ENCODE peak calls at places on chromosomes 2 and 18, in four cellular contexts. Q is ovary, L is A549, W is stomach. N is an unnamed sample.
A peak's percentile ranks its signal among the peaks of the same experiment; 100 is the strongest.

GRCh38 chr2:30147196-30147714 is 448 bp downstream of the YPEL5 start:
- DNase-seq in Q (no peak), L (no peak), W (peak; percentile 30), N (no peak)

GRCh38 chr2:79827881-79828280 is 315.0 kb downstream of the CTNNA2 start:
- DNase-seq in W (no peak), L (no peak), Q (no peak), N (no peak)

GRCh38 chr2:6054394-6054732 is 362.2 kb downstream of the SOX11 start:
- DNase-seq in W (no peak), Q (no peak), L (no peak), N (no peak)

GRCh38 chr2:43874776-43875451 is 36.1 kb downstream of the ABCG8 start:
- DNase-seq in L (no peak), Q (no peak), W (no peak), N (no peak)

GRCh38 chr2:26876260-26876659 is 28.3 kb downstream of the DPYSL5 start:
- DNase-seq in Q (no peak), W (no peak), L (no peak), N (no peak)

GRCh38 chr2:121135168-121135853 is 149.7 kb downstream of the TFCP2L1 start:
- DNase-seq in L (no peak), Q (no peak), W (no peak), N (no peak)

GRCh38 chr2:8987413-8987812 is 16.1 kb downstream of the MBOAT2 start:
- DNase-seq in Q (no peak), L (no peak), W (no peak), N (no peak)

GRCh38 chr2:197964720-197965119 is 160.3 kb downstream of the PLCL1 start:
- DNase-seq in Q (no peak), L (no peak), W (no peak), N (no peak)

GRCh38 chr2:20852139-20852538 is 29.2 kb upstream of the LDAH start:
- DNase-seq in Q (no peak), L (no peak), W (no peak), N (no peak)

GRCh38 chr2:150860301-150860700 is 372.8 kb upstream of the RND3 start:
- DNase-seq in W (no peak), Q (no peak), L (no peak), N (no peak)

DNA sequence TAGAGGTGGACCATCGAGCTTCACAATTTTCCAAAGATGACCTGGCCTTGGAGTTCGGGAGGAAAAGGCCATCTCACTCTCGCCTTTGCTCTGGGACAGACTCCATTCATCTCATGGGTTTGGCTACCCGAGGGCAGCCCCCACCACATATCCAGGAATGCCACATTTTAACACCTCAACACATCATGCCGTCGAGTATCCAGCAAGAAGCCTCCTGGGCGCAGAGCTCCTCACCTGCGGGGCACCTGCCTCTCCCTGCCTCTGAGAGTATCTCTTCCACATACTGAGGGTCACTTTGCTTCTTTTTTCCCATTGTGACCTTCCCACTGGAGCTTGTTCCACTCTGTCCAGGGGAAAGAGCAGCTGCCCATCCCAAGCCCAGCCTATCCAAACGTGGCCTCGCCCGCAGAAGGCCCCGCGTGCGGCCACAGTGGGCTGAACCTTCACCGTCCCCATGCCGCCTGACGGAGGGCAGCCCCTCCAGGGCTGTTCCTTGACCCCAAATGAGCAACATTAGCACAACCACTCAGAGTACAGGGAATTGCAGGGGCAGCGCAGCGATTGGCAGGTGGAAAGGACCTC is 5.5 kb upstream of the LIMS2 start:
- DNase-seq in Q (no peak), L (no peak), W (no peak), N (peak; percentile 53)
- H3K4me3 ChIP-seq in Q (no peak overlapping the region), L (no peak overlapping the region), W (no peak overlapping the region), N (peak overlapping the region; percentile 25)

GRCh38 chr2:140916410-140916809 is 1214.4 kb downstream of the LRP1B start:
- DNase-seq in W (no peak), Q (no peak), L (no peak), N (no peak)

GRCh38 chr2:140905078-140905781 is 1225.6 kb downstream of the LRP1B start:
- DNase-seq in Q (no peak), W (no peak), L (no peak), N (no peak)

GRCh38 chr2:140910683-140911082 is 1220.1 kb downstream of the LRP1B start:
- DNase-seq in W (no peak), Q (no peak), L (no peak), N (no peak)
- TF ChIP-seq EP300 in W (no peak), Q (no peak), L (no peak), N (no peak)

GRCh38 chr18:62797329-62797728 is 82.0 kb downstream of the PHLPP1 start:
- DNase-seq in W (no peak), L (no peak), Q (no peak), N (no peak)

GRCh38 chr18:62796216-62796621 is 80.9 kb downstream of the PHLPP1 start:
- DNase-seq in Q (no peak), W (no peak), L (no peak), N (no peak)

GRCh38 chr18:62790836-62791772 is 75.8 kb downstream of the PHLPP1 start:
- DNase-seq in Q (no peak), W (no peak), L (no peak), N (no peak)

GRCh38 chr18:62799977-62800376 is 84.6 kb downstream of the PHLPP1 start:
- DNase-seq in L (no peak), W (no peak), Q (no peak), N (no peak)

GRCh38 chr18:62795813-62796212 is 80.5 kb downstream of the PHLPP1 start:
- DNase-seq in Q (no peak), L (no peak), W (no peak), N (no peak)
- H3K4me1 ChIP-seq in Q (peaks cover under 1% of the 10 kb centered on the region), L (peaks cover 31% of the 10 kb centered on the region), W (peaks cover 25% of the 10 kb centered on the region), N (no peaks in the 10 kb centered on the region)

DNA sequence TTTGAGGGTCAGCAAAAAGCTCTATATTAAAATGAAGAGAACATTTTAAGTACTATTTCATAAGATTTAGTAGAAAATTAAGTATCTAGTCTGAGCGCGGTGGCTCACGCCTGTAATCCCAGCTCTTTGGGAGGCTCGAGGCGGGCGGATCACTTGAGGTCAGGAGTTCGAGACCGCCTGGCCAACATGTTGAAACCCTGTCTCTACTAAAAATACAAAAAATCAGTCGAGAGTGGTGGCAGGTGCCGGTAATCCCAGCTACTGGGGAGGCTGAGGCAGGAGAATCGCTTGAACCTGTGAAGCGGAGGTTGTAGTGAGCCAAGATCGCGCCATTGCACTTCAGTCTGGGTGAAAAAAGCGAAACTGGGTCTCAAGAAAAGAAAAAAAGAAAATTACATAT is 1.6 kb downstream of the USP14 start:
- DNase-seq in W (no peak), L (no peak), Q (no peak), N (no peak)
- H3K4me3 ChIP-seq in W (peak overlapping the region; percentile 96), L (peak overlapping the region; percentile 89), Q (no peak overlapping the region), N (no peak overlapping the region)

GRCh38 chr2:238278626-238279323 is 9.6 kb downstream of the PER2 start:
- DNase-seq in Q (no peak), W (no peak), L (no peak), N (peak; percentile 56)
- TF ChIP-seq EP300 in Q (no peak), W (no peak), L (no peak), N (no peak)

N was measured in sigmoid colon.